ENCODE peak calls at places on chromosomes 11 and 22, in ten cellular contexts. Q, J, H, R, X, P, D, K, E and B are unnamed samples.

GRCh38 chr11:69353696-69354544 is 60.0 kb downstream of the MYEOV start:
- DNase-seq in K (no peak), H (no peak), E (no peak), D (no peak), X (no peak), J (no peak), R (no peak), P (no peak), Q (no peak), B (no peak)

GRCh38 chr22:48576333-48577013 is 1251.2 kb downstream of the BRD1 start:
- DNase-seq in R (peak; percentile 20), D (peak; percentile 75), E (no peak), Q (no peak), J (peak; percentile 34), X (peak; percentile 86), K (no peak), P (peak; percentile 84), H (no peak), B (no peak)

GRCh38 chr11:70763606-70764005 is 365.3 kb downstream of the CTTN start:
- DNase-seq in K (peak; percentile 56), P (no peak), E (peak; percentile 9), X (peak; percentile 43), J (no peak), R (no peak), H (no peak), D (no peak), Q (no peak), B (no peak)

GRCh38 chr22:35630387-35630793 is 13.3 kb upstream of the MB start:
- DNase-seq in D (no peak), X (peak; percentile 74), R (no peak), J (no peak), H (no peak), P (peak; percentile 42), Q (peak; percentile 23), E (peak; percentile 72), K (no peak), B (no peak)

GRCh38 chr22:25448435-25449051 is 115.9 kb upstream of the GRK3 start:
- DNase-seq in P (peak; percentile 35), J (peak; percentile 3), X (peak; percentile 42), K (no peak), Q (peak; percentile 21), H (peak; percentile 10), D (peak; percentile 8), E (peak; percentile 41), R (no peak), B (no peak)

GRCh38 chr11:79860336-79860735 is 419.5 kb upstream of the TENM4 start:
- DNase-seq in H (no peak), E (no peak), Q (no peak), K (no peak), J (no peak), P (no peak), D (no peak), R (no peak), X (no peak), B (no peak)

GRCh38 chr11:92861641-92862040 is 107.8 kb upstream of the MTNR1B start:
- DNase-seq in X (no peak), E (no peak), Q (no peak), D (no peak), K (no peak), H (no peak), J (no peak), P (no peak), R (no peak), B (no peak)

GRCh38 chr22:26713823-26714449 is 56.5 kb downstream of the MIAT start:
- DNase-seq in E (peak; percentile 89), J (no peak), D (no peak), K (no peak), P (no peak), H (no peak), X (peak; percentile 78), R (no peak), Q (no peak), B (no peak)

GRCh38 chr22:36946436-36947158 is 33.2 kb downstream of the CSF2RB start:
- DNase-seq in R (no peak), D (no peak), K (peak; percentile 62), H (no peak), P (no peak), Q (peak; percentile 17), E (no peak), J (no peak), X (no peak), B (no peak)

GRCh38 chr11:110035339-110035738 is 57.9 kb upstream of the ZC3H12C start:
- DNase-seq in R (no peak), D (no peak), K (no peak), P (no peak), H (no peak), J (no peak), X (no peak), E (no peak), Q (no peak), B (no peak)

GRCh38 chr11:96447711-96448110 is 57.9 kb downstream of the JRKL start:
- DNase-seq in P (no peak), Q (no peak), R (no peak), K (no peak), H (no peak), X (no peak), D (no peak), J (no peak), E (no peak), B (no peak)

GRCh38 chr11:126174816-126175215 is 36.6 kb downstream of the RPUSD4 start:
- DNase-seq in R (no peak), E (no peak), Q (no peak), K (no peak), X (no peak), D (no peak), P (no peak), J (no peak), H (no peak), B (no peak)